ENCODE peak calls at places on chromosome 7, in eight cellular contexts. D is glutamatergic neuron; T is activated naive CD4-positive, alpha-beta T cell treated with anti-CD3 and anti-CD28 coated beads for 36 hours; X is nucleus accumbens; H is prostate gland; W is bronchial epithelial cell; J is naive thymus-derived CD8-positive, alpha-beta T cell; A is HS-5. R is an unnamed sample.

GRCh38 chr7:21965318-21965717 is 19.6 kb upstream of the CDCA7L start:
- DNase-seq in H (no peak), D (no peak), A (no peak), X (no peak), T (no peak), W (no peak), J (no peak), R (no peak)

GRCh38 chr7:150949971-150950491 is 28.1 kb downstream of the KCNH2 start:
- DNase-seq in X (no peak), W (no peak), H (no peak), J (no peak), T (no peak), D (peak; percentile 12), A (no peak), R (no peak)

GRCh38 chr7:142104550-142105527 is 6.7 kb upstream of the MGAM2 start:
- DNase-seq in H (no peak), A (peak; percentile 47), T (no peak), J (no peak), D (no peak), W (peak; percentile 96), X (no peak), R (no peak)

GRCh38 chr7:138898255-138898654 is 82.9 kb downstream of the KIAA1549 start:
- DNase-seq in H (no peak), A (no peak), D (no peak), W (no peak), J (no peak), T (peak; percentile 54), X (no peak), R (no peak)

GRCh38 chr7:43868681-43869017 is 668 bp downstream of the MRPS24 start:
- DNase-seq in X (no peak), J (no peak), A (no peak), T (no peak), W (no peak), H (no peak), D (no peak), R (no peak)

GRCh38 chr7:27202741-27203134 is 2.8 kb upstream of the HOXA13 start:
- DNase-seq in D (no peak), W (no peak), T (no peak), X (no peak), J (no peak), A (no peak), H (peak; percentile 52), R (no peak)

GRCh38 chr7:7742223-7742622 is 23.8 kb upstream of the RPA3 start:
- DNase-seq in A (no peak), T (no peak), W (no peak), H (no peak), J (no peak), X (no peak), D (no peak), R (no peak)

GRCh38 chr7:112400141-112400540 is 50.1 kb upstream of the IFRD1 start:
- DNase-seq in X (no peak), A (no peak), D (no peak), J (no peak), W (no peak), T (no peak), H (no peak), R (no peak)

GRCh38 chr7:47587389-47587788 is 5.5 kb upstream of the TNS3 start:
- DNase-seq in T (no peak), A (no peak), W (no peak), J (no peak), X (no peak), D (no peak), H (no peak), R (no peak)

GRCh38 chr7:30225863-30226361 is 58.5 kb upstream of the ZNRF2 start:
- DNase-seq in T (peak; percentile 7), W (peak; percentile 97), J (no peak), D (peak; percentile 22), X (no peak), A (peak; percentile 22), H (peak; percentile 75), R (no peak)

GRCh38 chr7:159166530-159166929 is 21.9 kb upstream of the VIPR2 start:
- DNase-seq in A (no peak), D (no peak), J (no peak), H (no peak), T (no peak), X (no peak), W (no peak), R (no peak)

GRCh38 chr7:28649189-28649588 is 236.9 kb downstream of the CREB5 start:
- DNase-seq in T (no peak), W (no peak), J (no peak), A (no peak), D (no peak), X (no peak), H (no peak), R (no peak)

GRCh38 chr7:1014681-1015080 is 29.7 kb upstream of the GPR146 start:
- DNase-seq in H (no peak), T (no peak), D (no peak), X (no peak), W (no peak), A (no peak), J (no peak), R (no peak)

GRCh38 chr7:105020926-105021325 is 6.9 kb downstream of the KMT2E start:
- DNase-seq in H (no peak), A (no peak), X (no peak), D (no peak), T (no peak), J (no peak), W (no peak), R (no peak)

GRCh38 chr7:117076426-117076943 is 123.2 kb downstream of the ST7 start:
- DNase-seq in D (no peak), J (no peak), X (no peak), W (no peak), H (no peak), T (no peak), A (no peak), R (no peak)

GRCh38 chr7:117259626-117260025 is 63.2 kb downstream of the WNT2 start:
- DNase-seq in A (no peak), T (no peak), D (no peak), J (no peak), H (no peak), W (peak; percentile 29), X (no peak), R (no peak)

GRCh38 chr7:116357776-116358670 is 141.5 kb upstream of the CAV2 start:
- DNase-seq in D (no peak), H (no peak), X (no peak), A (peak; percentile 40), W (peak; percentile 75), J (no peak), T (no peak), R (no peak)

GRCh38 chr7:98281757-98282652 is 519 bp downstream of the BRI3 start:
- DNase-seq in J (no peak), T (peak; percentile 55), H (no peak), D (no peak), W (no peak), X (no peak), A (no peak), R (no peak)

GRCh38 chr7:142375710-142376313 is 118.0 kb upstream of the PRSS58 start:
- DNase-seq in T (peak; percentile 54), J (no peak), H (no peak), D (peak; percentile 74), A (no peak), W (peak; percentile 95), X (no peak), R (no peak)

GRCh38 chr7:132352774-132353173 is 223.5 kb downstream of the PLXNA4 start:
- DNase-seq in A (no peak), X (no peak), W (no peak), J (no peak), T (no peak), H (no peak), D (no peak), R (no peak)

GRCh38 chr7:69208848-69209247 is 389.4 kb upstream of the AUTS2 start:
- DNase-seq in D (no peak), J (no peak), A (no peak), X (no peak), T (no peak), W (no peak), H (no peak), R (no peak)

GRCh38 chr7:2782565-2782964 is 61.5 kb downstream of the GNA12 start:
- DNase-seq in X (no peak), H (no peak), W (no peak), J (no peak), A (no peak), T (peak; percentile 75), D (no peak), R (no peak)

GRCh38 chr7:43362652-43363428 is 220.1 kb upstream of the STK17A start:
- DNase-seq in H (no peak), X (no peak), D (peak; percentile 57), J (no peak), A (peak; percentile 31), T (peak; percentile 27), W (peak; percentile 77), R (no peak)

GRCh38 chr7:45455662-45456061 is 118.5 kb upstream of the ADCY1 start:
- DNase-seq in T (no peak), H (no peak), J (no peak), W (no peak), X (no peak), D (no peak), A (no peak), R (no peak)

R was measured in stimulated activated naive CD4-positive, alpha-beta T cell treated with Interleukin-2 at 50 U/mL for 16 hours.